ENCODE peak calls at places on chromosomes 4 and X, in five cellular contexts. H, X, Y, E and J are unnamed samples.

GRCh38 chr4:126986828-126987227 is 645.9 kb upstream of the INTU start:
- DNase-seq in H (no peak), X (no peak), Y (no peak), E (peak; percentile 66), J (no peak)

GRCh38 chr4:48409203-48409602 is 67.9 kb downstream of the SLAIN2 start:
- DNase-seq in H (no peak), X (no peak), Y (no peak), E (no peak), J (no peak)

GRCh38 chr4:139892973-139893736 is 227.5 kb downstream of the MGST2 start:
- DNase-seq in H (no peak), X (no peak), Y (no peak), E (peak; percentile 19), J (no peak)

GRCh38 chr4:19497692-19498091 is 754.0 kb upstream of the SLIT2 start:
- DNase-seq in H (no peak), X (no peak), Y (no peak), E (no peak), J (no peak)

GRCh38 chrX:33285550-33285949 is 74.2 kb upstream of the DMD start:
- DNase-seq in H (no peak), X (no peak), Y (no peak), E (no peak), J (no peak)

GRCh38 chr4:182143086-182143821 is 99.9 kb upstream of the TENM3 start:
- DNase-seq in H (no peak), X (no peak), Y (no peak), E (peak; percentile 28), J (no peak)

GRCh38 chr4:68271851-68272756 is 26.6 kb upstream of the TMPRSS11B start:
- DNase-seq in H (no peak), X (no peak), Y (peak; percentile 6), E (peak; percentile 84), J (no peak)

GRCh38 chr4:159216834-159217233 is 114.0 kb downstream of the RAPGEF2 start:
- DNase-seq in H (no peak), X (no peak), Y (no peak), E (no peak), J (no peak)

GRCh38 chr4:140112576-140112975 is 41.4 kb downstream of the MAML3 start:
- DNase-seq in H (no peak), X (no peak), Y (no peak), E (no peak), J (no peak)

GRCh38 chr4:67286724-67287123 is 258.6 kb downstream of the CENPC start:
- DNase-seq in H (no peak), X (no peak), Y (no peak), E (no peak), J (no peak)

GRCh38 chrX:154840856-154841255 is 6.4 kb upstream of the SMIM9 start:
- DNase-seq in H (no peak), X (no peak), Y (peak; percentile 3), E (peak; percentile 54), J (no peak)

GRCh38 chr4:15031197-15031596 is 28.9 kb downstream of the CPEB2 start:
- DNase-seq in H (no peak), X (no peak), Y (no peak), E (peak; percentile 51), J (no peak)

GRCh38 chr4:124202106-124202505 is 510.4 kb downstream of the ANKRD50 start:
- DNase-seq in H (no peak), X (no peak), Y (no peak), E (peak; percentile 48), J (no peak)

GRCh38 chr4:25575581-25575980 is 80.1 kb upstream of the SLC34A2 start:
- DNase-seq in H (no peak), X (no peak), Y (no peak), E (no peak), J (no peak)

GRCh38 chr4:4780634-4781287 is 78.7 kb upstream of the MSX1 start:
- DNase-seq in H (no peak), X (no peak), Y (no peak), E (peak; percentile 60), J (no peak)

GRCh38 chr4:8771666-8772065 is 100.0 kb downstream of the HMX1 start:
- DNase-seq in H (no peak), X (no peak), Y (no peak), E (no peak), J (no peak)

GRCh38 chr4:78928835-78929234 is 10.4 kb downstream of the PAQR3 start:
- DNase-seq in H (no peak), X (no peak), Y (no peak), E (no peak), J (no peak)

GRCh38 chrX:44698328-44698727 is 145.5 kb upstream of the DUSP21 start:
- DNase-seq in H (no peak), X (no peak), Y (peak; percentile 49), E (no peak), J (no peak)

GRCh38 chr4:147840846-147841732 is 109.2 kb downstream of the ARHGAP10 start:
- DNase-seq in H (no peak), X (no peak), Y (no peak), E (no peak), J (no peak)

GRCh38 chrX:154544885-154545284 is 1.8 kb downstream of the G6PD start:
- DNase-seq in H (no peak), X (no peak), Y (no peak), E (no peak), J (no peak)

GRCh38 chr4:71050809-71051208 is 57.4 kb downstream of the DCK start:
- DNase-seq in H (no peak), X (no peak), Y (no peak), E (no peak), J (no peak)

GRCh38 chr4:145546556-145546955 is 64.9 kb downstream of the SMAD1 start:
- DNase-seq in H (no peak), X (no peak), Y (no peak), E (peak; percentile 47), J (no peak)

GRCh38 chr4:84852081-84852480 is 114.4 kb downstream of the WDFY3 start:
- DNase-seq in H (no peak), X (no peak), Y (no peak), E (no peak), J (no peak)

GRCh38 chr4:78022517-78022916 is 34.6 kb upstream of the FRAS1 start:
- DNase-seq in H (no peak), X (no peak), Y (no peak), E (no peak), J (no peak)

GRCh38 chr4:158350161-158350560 is 139.9 kb downstream of the TMEM144 start:
- DNase-seq in H (no peak), X (no peak), Y (no peak), E (no peak), J (no peak)

GRCh38 chr4:39319678-39320077 is 46.5 kb downstream of the RFC1 start:
- DNase-seq in H (no peak), X (no peak), Y (no peak), E (peak; percentile 89), J (no peak)

GRCh38 chr4:183838987-183839712 is 66.0 kb upstream of the STOX2 start:
- DNase-seq in H (no peak), X (no peak), Y (no peak), E (peak; percentile 19), J (no peak)

GRCh38 chr4:108335081-108335480 is 166.3 kb upstream of the LEF1 start:
- DNase-seq in H (no peak), X (no peak), Y (no peak), E (no peak), J (no peak)

GRCh38 chr4:56637791-56638190 is 43.3 kb downstream of the HOPX start:
- DNase-seq in H (no peak), X (no peak), Y (no peak), E (no peak), J (no peak)

GRCh38 chr4:54897590-54897989 is 227.8 kb downstream of the KDR start:
- DNase-seq in H (no peak), X (no peak), Y (no peak), E (peak; percentile 51), J (no peak)